ENCODE peak calls at places on chromosome 20, in ten cellular contexts. U is stimulated activated naive B cell treated with anti-CD40 and anti-IgM and Interleukin-4, amounts not matched to agents 10 μg/mL and 1 μg/mL and 100 μg/mL, for 72 hours; X is naive thymus-derived CD8-positive, alpha-beta T cell; Y is NCI-H1092 treated with DMSO at 0.1 percent for 48 hours; F is CD8-positive, alpha-beta T cell; M is MCF 10A; W is PC-3; R is COR-L47; G is HEK293T; B is EL. A is an unnamed sample.

GRCh38 chr20:62721511-62722197 is 13.0 kb downstream of the NTSR1 start:
- DNase-seq in U (no peak), X (no peak), Y (no peak), F (no peak), M (no peak), W (no peak), R (no peak), G (no peak), B (no peak), A (no peak)

GRCh38 chr20:25468126-25469075 is 60.9 kb downstream of the GINS1 start:
- DNase-seq in U (no peak), X (no peak), Y (no peak), F (no peak), M (no peak), W (no peak), R (no peak), G (no peak), B (no peak), A (no peak)

GRCh38 chr20:47950103-47950502 is 164.8 kb upstream of the SULF2 start:
- DNase-seq in U (no peak), X (no peak), Y (peak), F (no peak), M (peak), W (peak), R (peak), G (peak), B (peak), A (peak)

GRCh38 chr20:60037120-60037499 is 78.9 kb downstream of the CDH26 start:
- DNase-seq in U (no peak), X (no peak), Y (no peak), F (no peak), M (peak), W (peak), R (no peak), G (no peak), B (peak), A (peak)

GRCh38 chr20:50794181-50794845 is 548 bp upstream of the BCAS4 start:
- DNase-seq in U (no peak), X (no peak), Y (no peak), F (no peak), M (no peak), W (no peak), R (no peak), G (no peak), B (peak), A (peak)

GRCh38 chr20:5714261-5715041 is 35.8 kb upstream of the SHLD1 start:
- DNase-seq in U (no peak), X (peak), Y (no peak), F (peak), M (no peak), W (peak), R (peak), G (no peak), B (no peak), A (no peak)

GRCh38 chr20:47795214-47795667 is 10.0 kb upstream of the SULF2 start:
- DNase-seq in U (no peak), X (no peak), Y (no peak), F (no peak), M (peak), W (peak), R (no peak), G (no peak), B (peak), A (no peak)

GRCh38 chr20:4041748-4042411 is 26.5 kb upstream of the RNF24 start:
- DNase-seq in U (no peak), X (no peak), Y (no peak), F (no peak), M (peak), W (peak), R (no peak), G (no peak), B (peak), A (peak)

GRCh38 chr20:9460518-9460917 is 53.9 kb upstream of the LAMP5 start:
- DNase-seq in U (no peak), X (no peak), Y (no peak), F (no peak), M (peak), W (peak), R (no peak), G (no peak), B (peak), A (peak)

GRCh38 chr20:48286571-48287551 is 501.6 kb upstream of the SULF2 start:
- DNase-seq in U (no peak), X (no peak), Y (no peak), F (no peak), M (no peak), W (no peak), R (no peak), G (no peak), B (no peak), A (peak)

GRCh38 chr20:37426978-37427377 is 81.0 kb downstream of the SRC start:
- DNase-seq in U (no peak), X (no peak), Y (no peak), F (no peak), M (no peak), W (no peak), R (no peak), G (no peak), B (no peak), A (no peak)

GRCh38 chr20:22583773-22584629 is at the start of gene FOXA2:
- DNase-seq in U (no peak), X (no peak), Y (peak), F (no peak), M (peak), W (peak), R (peak), G (peak), B (no peak), A (no peak)

GRCh38 chr20:62953167-62953838 is 794 bp downstream of the SLC17A9 start:
- DNase-seq in U (no peak), X (no peak), Y (no peak), F (no peak), M (no peak), W (no peak), R (no peak), G (no peak), B (peak), A (peak)

GRCh38 chr20:12207875-12208274 is 290.2 kb downstream of the BTBD3 start:
- DNase-seq in U (peak), X (no peak), Y (no peak), F (no peak), M (peak), W (peak), R (no peak), G (peak), B (peak), A (peak)

GRCh38 chr20:57618091-57618765 is 2.0 kb downstream of the ZBP1 start:
- DNase-seq in U (no peak), X (peak), Y (no peak), F (peak), M (peak), W (peak), R (no peak), G (no peak), B (peak), A (peak)

GRCh38 chr20:14337400-14338171 is at the start of gene FLRT3:
- DNase-seq in U (peak), X (no peak), Y (peak), F (no peak), M (peak), W (peak), R (peak), G (peak), B (peak), A (peak)